ENCODE peak calls at places on chromosomes 7 and 10, in five cellular contexts. One of them, this sample, is unnamed.

GRCh38 chr10:7409732-7410168 is 1.1 kb downstream of the SFMBT2 start:
- DNase-seq in Ammon's horn: peak
- DNase-seq in RPMI7951: no peak
- DNase-seq in H54: peak
- DNase-seq in GM10248: peak
- DNase-seq in this sample: no peak

GRCh38 chr7:96415293-96415940 is 93.5 kb upstream of the SLC25A13 start:
- DNase-seq in GM10248: no peak
- DNase-seq in H54: no peak
- DNase-seq in Ammon's horn: no peak
- DNase-seq in RPMI7951: peak
- DNase-seq in this sample: no peak

GRCh38 chr10:119281581-119282071 is 74.3 kb downstream of the GRK5 start:
- DNase-seq in H54: no peak
- DNase-seq in Ammon's horn: peak
- DNase-seq in RPMI7951: peak
- DNase-seq in GM10248: no peak
- DNase-seq in this sample: no peak

GRCh38 chr10:4947039-4947634 is 16.1 kb upstream of the AKR1C1 start:
- DNase-seq in RPMI7951: peak
- DNase-seq in GM10248: no peak
- DNase-seq in H54: no peak
- DNase-seq in Ammon's horn: no peak
- DNase-seq in this sample: no peak

GRCh38 chr7:90629306-90629918 is 33.3 kb downstream of the CDK14 start:
- DNase-seq in GM10248: peak
- DNase-seq in Ammon's horn: peak
- DNase-seq in H54: no peak
- DNase-seq in RPMI7951: peak
- DNase-seq in this sample: peak

GRCh38 chr7:12731214-12731656 is 43.8 kb downstream of the ARL4A start:
- DNase-seq in GM10248: no peak
- DNase-seq in Ammon's horn: no peak
- DNase-seq in RPMI7951: no peak
- DNase-seq in H54: peak
- DNase-seq in this sample: no peak

GRCh38 chr7:82172017-82172416 is 271.6 kb downstream of the CACNA2D1 start:
- DNase-seq in Ammon's horn: no peak
- DNase-seq in RPMI7951: no peak
- DNase-seq in GM10248: no peak
- DNase-seq in H54: no peak
- DNase-seq in this sample: no peak

GRCh38 chr7:103388469-103389140 is 41.2 kb downstream of the PSMC2 start:
- DNase-seq in GM10248: no peak
- DNase-seq in RPMI7951: no peak
- DNase-seq in H54: no peak
- DNase-seq in Ammon's horn: no peak
- DNase-seq in this sample: no peak

GRCh38 chr7:116211913-116212596 is 1.7 kb downstream of the TES start:
- DNase-seq in RPMI7951: no peak
- DNase-seq in H54: no peak
- DNase-seq in Ammon's horn: no peak
- DNase-seq in GM10248: no peak
- DNase-seq in this sample: no peak

GRCh38 chr7:131026297-131027003 is 292.4 kb upstream of the KLF14 start:
- DNase-seq in H54: no peak
- DNase-seq in Ammon's horn: no peak
- DNase-seq in GM10248: peak
- DNase-seq in RPMI7951: peak
- DNase-seq in this sample: no peak

GRCh38 chr10:126115861-126116260 is 219.5 kb downstream of the FANK1 start:
- DNase-seq in Ammon's horn: no peak
- DNase-seq in H54: no peak
- DNase-seq in GM10248: no peak
- DNase-seq in RPMI7951: no peak
- DNase-seq in this sample: no peak

GRCh38 chr10:555682-556350 is 133.7 kb downstream of the DIP2C start:
- DNase-seq in RPMI7951: no peak
- DNase-seq in GM10248: no peak
- DNase-seq in H54: no peak
- DNase-seq in Ammon's horn: no peak
- DNase-seq in this sample: no peak

GRCh38 chr7:42071372-42072261 is 165.4 kb downstream of the GLI3 start:
- DNase-seq in H54: no peak
- DNase-seq in GM10248: no peak
- DNase-seq in Ammon's horn: no peak
- DNase-seq in RPMI7951: no peak
- DNase-seq in this sample: no peak

GRCh38 chr10:44978570-44979280 is at the start of gene DEPP1:
- DNase-seq in RPMI7951: peak
- DNase-seq in GM10248: peak
- DNase-seq in Ammon's horn: peak
- DNase-seq in H54: peak
- DNase-seq in this sample: peak